ENCODE peak calls at places on chromosomes 16 and 17, in four cellular contexts. B is astrocyte of the cerebellum, D is EL, A is NCI-H460. L is an unnamed sample.
A peak's percentile ranks its signal among the peaks of the same experiment; 100 is the strongest.

GRCh38 chr17:35900693-35901487 is 20.7 kb upstream of the CCL5 start:
- DNase-seq in B (no peak), D (no peak), A (no peak), L (no peak)

GRCh38 chr16:76926042-76926441 is 264.9 kb upstream of the MON1B start:
- DNase-seq in B (no peak), D (no peak), A (no peak), L (no peak)

GRCh38 chr16:71426069-71426879 is 15.6 kb downstream of the TLE7 start:
- DNase-seq in B (peak; percentile 12), D (peak; percentile 89), A (peak; percentile 78), L (peak; percentile 67)

GRCh38 chr16:80122155-80122554 is 418.6 kb upstream of the DYNLRB2 start:
- DNase-seq in B (no peak), D (no peak), A (no peak), L (no peak)

GRCh38 chr17:27522028-27522639 is 65.9 kb downstream of the KSR1 start:
- DNase-seq in B (no peak), D (no peak), A (no peak), L (no peak)

GRCh38 chr16:4924593-4925378 is 12.2 kb downstream of the PPL start:
- DNase-seq in B (no peak), D (no peak), A (no peak), L (no peak)

GRCh38 chr17:6701719-6702118 is 11.4 kb downstream of the SLC13A5 start:
- DNase-seq in B (no peak), D (peak; percentile 37), A (peak; percentile 18), L (no peak)

GRCh38 chr16:72854537-72854936 is 193.4 kb downstream of the ZFHX3 start:
- DNase-seq in B (no peak), D (no peak), A (no peak), L (no peak)

GRCh38 chr16:28537076-28537475 is 1.7 kb downstream of the NUPR1 start:
- DNase-seq in B (no peak), D (no peak), A (no peak), L (no peak)

GRCh38 chr17:14201595-14201994 is 35.1 kb downstream of the CDRT15 start:
- DNase-seq in B (no peak), D (no peak), A (no peak), L (no peak)

GRCh38 chr17:173064-173911 is 8.2 kb downstream of the DOC2B start:
- DNase-seq in B (no peak), D (no peak), A (no peak), L (no peak)

GRCh38 chr17:3025421-3026124 is 37.8 kb downstream of the OR1D5 start:
- DNase-seq in B (no peak), D (no peak), A (no peak), L (no peak)

GRCh38 chr17:4872786-4873185 is 26.6 kb upstream of the C17orf107 start:
- DNase-seq in B (no peak), D (no peak), A (no peak), L (no peak)

GRCh38 chr16:67694611-67695010 is 24.5 kb downstream of the GFOD2 start:
- DNase-seq in B (no peak), D (no peak), A (no peak), L (no peak)

GRCh38 chr17:4998666-4999428 is 1.1 kb downstream of the KIF1C start:
- DNase-seq in B (no peak), D (no peak), A (no peak), L (no peak)

GRCh38 chr17:74748529-74749261 is at the start of gene NHERF1:
- DNase-seq in B (peak; percentile 72), D (peak; percentile 94), A (peak; percentile 91), L (peak; percentile 38)

GRCh38 chr16:24151482-24151939 is 104.6 kb upstream of the CACNG3 start:
- DNase-seq in B (no peak), D (no peak), A (peak; percentile 54), L (no peak)